ENCODE peak calls at places on chromosomes 5 and 9, in four cellular contexts. C is MCF 10A, L is AG09319, B is dorsolateral prefrontal cortex. E is an unnamed sample.

GRCh38 chr9:14179449-14179848 is 134.5 kb downstream of the NFIB start:
- DNase-seq in B (no peak), L (no peak), C (peak), E (no peak)

GRCh38 chr5:422323-423232 is 20.4 kb upstream of the EXOC3 start:
- DNase-seq in C (no peak), L (no peak), B (no peak), E (no peak)

GRCh38 chr5:72302171-72302570 is 17.9 kb downstream of the MRPS27 start:
- DNase-seq in C (no peak), L (no peak), B (no peak), E (no peak)

GRCh38 chr5:155027993-155028629 is 14.6 kb downstream of the KIF4B start:
- DNase-seq in C (peak), L (no peak), B (no peak), E (no peak)

GRCh38 chr9:107465467-107466451 is 23.8 kb downstream of the KLF4 start:
- DNase-seq in B (peak), L (no peak), C (peak), E (peak)

GRCh38 chr9:92963831-92964606 is 16.7 kb downstream of the FGD3 start:
- DNase-seq in L (no peak), B (no peak), C (no peak), E (peak)

GRCh38 chr5:31459594-31459993 is 72.3 kb downstream of the DROSHA start:
- DNase-seq in L (no peak), C (no peak), B (no peak), E (no peak)

GRCh38 chr9:107367727-107368502 is 84.8 kb downstream of the RAD23B start:
- DNase-seq in C (no peak), B (no peak), L (no peak), E (no peak)

GRCh38 chr9:135229701-135230385 is 142.4 kb downstream of the OLFM1 start:
- DNase-seq in L (no peak), B (no peak), C (no peak), E (no peak)

GRCh38 chr5:58459860-58460726 is at the start of gene PLK2:
- DNase-seq in L (peak), B (peak), C (peak), E (peak)

GRCh38 chr5:122896598-122897282 is 51.3 kb downstream of the SNX24 start:
- DNase-seq in L (no peak), B (no peak), C (peak), E (no peak)

GRCh38 chr9:95771556-95772280 is 103.8 kb upstream of the ERCC6L2 start:
- DNase-seq in L (no peak), C (no peak), B (no peak), E (no peak)

GRCh38 chr9:124771867-124772621 is 933 bp upstream of the NR6A1 start:
- DNase-seq in L (no peak), B (peak), C (peak), E (peak)

GRCh38 chr5:79702606-79703380 is 13.2 kb downstream of the CMYA5 start:
- DNase-seq in L (no peak), B (no peak), C (peak), E (no peak)

GRCh38 chr9:114452219-114453169 is 52.8 kb downstream of the WHRN start:
- DNase-seq in C (no peak), L (no peak), B (no peak), E (no peak)

GRCh38 chr5:142421158-142421617 is 96.4 kb upstream of the SPRY4 start:
- DNase-seq in C (no peak), B (no peak), L (no peak), E (no peak)

GRCh38 chr9:77599492-77599891 is 48.6 kb downstream of the GNA14 start:
- DNase-seq in L (no peak), C (no peak), B (no peak), E (no peak)

GRCh38 chr5:68071731-68072130 is 143.8 kb upstream of the PIK3R1 start:
- DNase-seq in C (peak), L (no peak), B (no peak), E (peak)
- TF ChIP-seq CTCF in C (no peak), L (no peak), B (no peak), E (no peak)

GRCh38 chr5:169116961-169117461 is 183.9 kb downstream of the SLIT3 start:
- DNase-seq in B (no peak), L (no peak), C (peak), E (no peak)
- TF ChIP-seq CTCF in B (no peak), L (no peak), C (no peak), E (no peak)

GRCh38 chr9:22037954-22038690 is 29.0 kb upstream of the CDKN2B start:
- DNase-seq in L (no peak), B (no peak), C (no peak), E (no peak)
- TF ChIP-seq CTCF in L (peak), B (peak), C (no peak), E (peak)

DNA sequence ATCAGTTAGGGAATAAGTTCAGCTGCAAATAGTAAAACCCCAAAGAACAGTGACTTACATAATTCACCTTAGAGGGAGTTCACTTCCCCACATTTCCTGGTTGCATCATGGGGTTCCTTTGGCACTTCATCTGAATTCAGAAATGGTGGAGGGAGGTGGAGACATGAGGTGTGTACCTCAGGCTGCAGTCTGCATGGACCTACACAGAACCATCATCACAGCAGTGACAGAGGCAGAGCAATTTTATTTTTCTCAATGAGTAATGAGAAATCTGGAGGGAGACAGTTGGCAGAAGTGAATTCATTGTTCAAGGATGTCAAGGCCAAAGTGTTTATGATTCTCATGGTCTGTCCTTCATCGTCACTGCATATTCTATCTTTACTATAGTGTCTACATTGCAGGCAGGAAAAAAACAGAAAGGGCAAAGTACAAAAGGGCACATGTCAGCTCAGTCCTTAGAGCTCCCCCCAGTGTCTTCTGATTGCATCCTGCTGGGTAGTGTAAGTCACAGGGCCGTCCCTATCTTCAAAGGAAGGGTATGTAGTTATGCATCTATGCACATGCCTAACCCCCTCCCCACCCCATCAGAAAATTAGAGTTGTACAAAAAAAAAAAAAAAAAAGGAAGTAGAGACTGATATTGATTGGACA is 132.8 kb upstream of the APC start:
- DNase-seq in C (no peak), B (no peak), L (no peak), E (peak)
- TF ChIP-seq CTCF in C (no peak), B (peak), L (no peak), E (peak)

GRCh38 chr5:113512341-113512740 is 1.2 kb upstream of the YTHDC2 start:
- DNase-seq in L (no peak), B (no peak), C (no peak), E (no peak)

GRCh38 chr5:113513384-113514262 is at the start of gene YTHDC2:
- DNase-seq in C (peak), L (peak), B (peak), E (peak)

GRCh38 chr5:113508756-113509155 is 4.7 kb upstream of the YTHDC2 start:
- DNase-seq in L (no peak), B (no peak), C (no peak), E (no peak)

GRCh38 chr5:113514263-113514590 is 733 bp downstream of the YTHDC2 start:
- DNase-seq in C (peak), L (no peak), B (no peak), E (peak)

GRCh38 chr5:113510836-113511451 is 2.5 kb upstream of the YTHDC2 start:
- DNase-seq in B (no peak), C (peak), L (no peak), E (peak)
- TF ChIP-seq CTCF in B (peak), C (peak), L (peak), E (peak)

GRCh38 chr9:98523231-98523901 is 185.4 kb downstream of the GABBR2 start:
- DNase-seq in L (no peak), B (no peak), C (peak), E (no peak)
- TF ChIP-seq CTCF in L (peak), B (no peak), C (peak), E (no peak)

GRCh38 chr5:61009907-61010306 is 64.9 kb downstream of the NDUFAF2 start:
- DNase-seq in C (no peak), L (no peak), B (no peak), E (no peak)

DNA sequence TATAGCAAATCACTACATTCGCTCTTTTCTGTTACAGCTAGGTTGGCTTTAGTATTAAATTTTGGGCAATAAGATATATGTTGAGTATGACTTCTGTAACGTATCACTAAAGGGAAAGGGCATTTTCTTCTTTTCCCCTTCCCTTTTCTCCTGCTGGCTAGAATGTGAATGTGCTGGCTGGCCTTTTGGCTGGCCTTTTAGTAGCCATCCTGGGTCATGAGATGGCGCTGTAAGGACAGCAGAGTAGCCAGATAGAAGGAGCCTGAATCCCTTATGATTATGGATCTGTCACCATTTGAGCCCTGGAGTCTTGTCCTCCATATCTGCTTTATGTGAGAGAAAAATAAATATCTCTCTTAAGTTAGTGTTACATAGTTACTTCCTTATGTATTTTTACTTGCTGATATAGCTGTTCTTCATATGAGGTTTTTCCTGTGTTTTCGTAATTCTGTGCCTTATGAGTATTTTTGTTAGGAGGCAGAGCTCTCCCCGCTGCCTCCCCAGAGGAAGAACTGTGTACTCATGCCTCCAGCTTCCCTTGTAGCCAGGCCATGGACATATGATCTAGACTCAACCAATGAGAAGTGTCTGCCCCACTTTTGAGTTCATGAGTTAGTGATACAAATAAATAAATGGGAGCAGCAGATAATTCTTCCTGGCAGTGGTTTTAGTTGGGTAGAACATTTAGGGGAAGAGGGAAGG is 65.9 kb downstream of the NDUFAF2 start:
- DNase-seq in C (peak), B (no peak), L (no peak), E (no peak)
- TF ChIP-seq CTCF in C (no peak), B (no peak), L (peak), E (no peak)

GRCh38 chr9:86614871-86615849 is 260.9 kb upstream of the TUT7 start:
- DNase-seq in C (peak), L (peak), B (no peak), E (peak)
- TF ChIP-seq CTCF in C (peak), L (peak), B (peak), E (peak)

GRCh38 chr9:136726631-136727191 is 14.3 kb downstream of the DIPK1B start:
- DNase-seq in B (no peak), C (peak), L (no peak), E (peak)
- TF ChIP-seq CTCF in B (no peak), C (peak), L (no peak), E (peak)

GRCh38 chr9:120928720-120929389 is 2.3 kb upstream of the TRAF1 start:
- DNase-seq in C (peak), B (peak), L (no peak), E (peak)
- TF ChIP-seq CTCF in C (no peak), B (peak), L (no peak), E (peak)

E was measured in GM13976.